ENCODE peak calls at places on chromosome X, in five cellular contexts. X is psoas muscle, R is PC-3, Z is SK-N-SH, G is AG04449. H is an unnamed sample.
A peak's percentile ranks its signal among the peaks of the same experiment; 100 is the strongest.

GRCh38 chrX:103310592-103311400 is at the start of gene BEX2:
- DNase-seq in Z (peak; percentile 89), R (peak; percentile 58), X (peak; percentile 42), G (no peak), H (peak; percentile 1)

GRCh38 chrX:31316340-31316991 is 244.6 kb upstream of the FTHL17 start:
- DNase-seq in Z (no peak), X (no peak), G (no peak), R (no peak), H (no peak)

GRCh38 chrX:12360389-12360788 is 222.1 kb downstream of the FRMPD4 start:
- DNase-seq in R (peak; percentile 78), Z (no peak), G (peak; percentile 46), X (no peak), H (peak; percentile 6)

GRCh38 chrX:74537011-74537390 is 77.4 kb downstream of the RLIM start:
- DNase-seq in Z (no peak), G (no peak), X (no peak), R (no peak), H (no peak)

GRCh38 chrX:43504394-43504793 is 151.7 kb upstream of the MAOA start:
- DNase-seq in R (no peak), X (no peak), G (no peak), Z (no peak), H (no peak)

GRCh38 chrX:108020631-108021030 is 24.2 kb upstream of the VSIG1 start:
- DNase-seq in X (no peak), G (no peak), Z (no peak), R (peak; percentile 54), H (no peak)

GRCh38 chrX:153495362-153495751 is 577 bp downstream of the BGN start:
- DNase-seq in X (peak; percentile 58), G (no peak), Z (no peak), R (no peak), H (no peak)

GRCh38 chrX:48956728-48957414 is 536 bp downstream of the OTUD5 start:
- DNase-seq in R (no peak), Z (no peak), X (peak; percentile 30), G (no peak), H (no peak)

GRCh38 chrX:43267652-43268051 is 388.4 kb upstream of the MAOA start:
- DNase-seq in G (no peak), R (no peak), X (no peak), Z (no peak), H (no peak)

GRCh38 chrX:129721414-129721813 is 17.4 kb upstream of the XPNPEP2 start:
- DNase-seq in R (no peak), Z (no peak), G (no peak), X (no peak), H (no peak)

GRCh38 chrX:103399744-103400143 is 23.4 kb downstream of the BEX3 start:
- DNase-seq in G (no peak), R (peak; percentile 78), X (no peak), Z (no peak), H (no peak)

GRCh38 chrX:100316987-100317386 is 93.1 kb downstream of the PCDH19 start:
- DNase-seq in G (no peak), X (no peak), Z (no peak), R (no peak), H (no peak)

GRCh38 chrX:10076765-10077164 is 80.0 kb upstream of the CLCN4 start:
- DNase-seq in R (no peak), Z (no peak), X (no peak), G (no peak), H (no peak)

GRCh38 chrX:8139713-8140112 is 31.4 kb downstream of the VCX2 start:
- DNase-seq in Z (no peak), G (no peak), R (peak; percentile 63), X (no peak), H (peak; percentile 1)

GRCh38 chrX:4382273-4382672 is 668.8 kb upstream of the PRKX start:
- DNase-seq in R (no peak), Z (no peak), X (no peak), G (no peak), H (no peak)

GRCh38 chrX:153564047-153564606 is 34.8 kb downstream of the CCNQ start:
- DNase-seq in X (peak; percentile 49), G (no peak), R (no peak), Z (no peak), H (no peak)

GRCh38 chrX:12153741-12154140 is 15.5 kb downstream of the FRMPD4 start:
- DNase-seq in X (no peak), R (no peak), Z (no peak), G (no peak), H (no peak)

GRCh38 chrX:49269768-49270248 is at the start of gene PPP1R3F:
- DNase-seq in R (no peak), G (no peak), Z (no peak), X (no peak), H (no peak)

GRCh38 chrX:121902463-121902862 is 855.1 kb downstream of the GLUD2 start:
- DNase-seq in Z (no peak), R (no peak), X (no peak), G (no peak), H (no peak)

GRCh38 chrX:38166478-38167083 is 54.1 kb downstream of the SRPX start:
- DNase-seq in X (no peak), G (no peak), R (peak; percentile 65), Z (peak; percentile 7), H (no peak)

GRCh38 chrX:10176121-10177003 is 19.6 kb downstream of the CLCN4 start:
- DNase-seq in R (no peak), Z (no peak), G (no peak), X (no peak), H (no peak)

GRCh38 chrX:50707376-50707775 is 106.6 kb downstream of the SHROOM4 start:
- DNase-seq in Z (no peak), X (no peak), G (no peak), R (peak; percentile 43), H (no peak)

GRCh38 chrX:74421181-74422028 is at the start of gene SLC16A2:
- DNase-seq in X (peak; percentile 67), G (no peak), Z (peak; percentile 86), R (peak; percentile 72), H (no peak)

GRCh38 chrX:130654409-130654970 is 248.5 kb downstream of the ENOX2 start:
- DNase-seq in R (no peak), G (peak; percentile 24), X (no peak), Z (peak; percentile 33), H (no peak)

GRCh38 chrX:73525928-73526690 is 36.9 kb upstream of the CHIC1 start:
- DNase-seq in R (no peak), G (no peak), X (no peak), Z (no peak), H (no peak)

GRCh38 chrX:1558761-1559468 is 21.9 kb upstream of the P2RY8 start:
- DNase-seq in Z (no peak), G (no peak), R (no peak), X (no peak), H (no peak)

GRCh38 chrX:106752101-106752678 is 25.7 kb downstream of the RNF128 start:
- DNase-seq in X (no peak), G (no peak), Z (no peak), R (peak; percentile 23), H (no peak)

GRCh38 chrX:789096-789495 is 158.5 kb downstream of the SHOX start:
- DNase-seq in R (no peak), X (no peak), G (no peak), Z (no peak), H (no peak)

GRCh38 chrX:3738489-3738888 is 25.0 kb upstream of the PRKX start:
- DNase-seq in X (no peak), Z (no peak), R (no peak), G (no peak), H (no peak)

GRCh38 chrX:153601511-153602110 is 2.7 kb upstream of the CCNQ start:
- DNase-seq in G (no peak), R (no peak), Z (no peak), X (no peak), H (no peak)

GRCh38 chrX:154918060-154918483 is 31.9 kb downstream of the F8A1 start:
- DNase-seq in X (peak; percentile 19), G (peak; percentile 36), Z (peak; percentile 65), R (peak; percentile 84), H (peak; percentile 20)

GRCh38 chrX:153396320-153397195 is 4.6 kb downstream of the PNMA6E start:
- DNase-seq in R (no peak), X (no peak), G (no peak), Z (no peak), H (no peak)

GRCh38 chrX:100911731-100912130 is 17.0 kb downstream of the XKRX start:
- DNase-seq in G (no peak), R (peak; percentile 60), X (no peak), Z (no peak), H (no peak)

GRCh38 chrX:1592863-1593201 is 1.4 kb downstream of the AKAP17A start:
- DNase-seq in R (no peak), Z (peak; percentile 44), G (no peak), X (no peak), H (no peak)

GRCh38 chrX:18886344-18887161 is 97.4 kb downstream of the PHKA2 start:
- DNase-seq in Z (peak; percentile 62), R (peak; percentile 70), X (peak; percentile 77), G (no peak), H (no peak)

GRCh38 chrX:148572332-148572731 is 71.9 kb downstream of the AFF2 start:
- DNase-seq in X (no peak), G (no peak), R (no peak), Z (no peak), H (no peak)

GRCh38 chrX:148577711-148578110 is 77.3 kb downstream of the AFF2 start:
- DNase-seq in R (no peak), G (no peak), X (no peak), Z (no peak), H (no peak)

GRCh38 chrX:148574247-148574973 is 74.0 kb downstream of the AFF2 start:
- DNase-seq in X (no peak), R (no peak), G (no peak), Z (no peak), H (peak; percentile 3)

GRCh38 chrX:148568763-148569162 is 68.3 kb downstream of the AFF2 start:
- DNase-seq in R (no peak), X (no peak), G (no peak), Z (no peak), H (no peak)

GRCh38 chrX:148573119-148573518 is 72.7 kb downstream of the AFF2 start:
- DNase-seq in X (no peak), Z (no peak), R (no peak), G (no peak), H (no peak)
- TF ChIP-seq CTCF in X (no peak), Z (no peak), R (no peak), G (no peak), H (no peak)

GRCh38 chrX:21963736-21964135 is 23.2 kb downstream of the SMS start:
- DNase-seq in G (no peak), X (no peak), Z (no peak), R (no peak), H (no peak)
- H3K4me3 ChIP-seq in G (no peak overlapping the region), X (no peak overlapping the region), Z (no peak overlapping the region), R (no peak overlapping the region), H (no peak overlapping the region)

GRCh38 chrX:40653535-40653934 is 6.2 kb upstream of the CXorf38 start:
- DNase-seq in G (no peak), Z (no peak), X (no peak), R (no peak), H (no peak)
- TF ChIP-seq CTCF in G (no peak), Z (no peak), X (no peak), R (no peak), H (no peak)

DNA sequence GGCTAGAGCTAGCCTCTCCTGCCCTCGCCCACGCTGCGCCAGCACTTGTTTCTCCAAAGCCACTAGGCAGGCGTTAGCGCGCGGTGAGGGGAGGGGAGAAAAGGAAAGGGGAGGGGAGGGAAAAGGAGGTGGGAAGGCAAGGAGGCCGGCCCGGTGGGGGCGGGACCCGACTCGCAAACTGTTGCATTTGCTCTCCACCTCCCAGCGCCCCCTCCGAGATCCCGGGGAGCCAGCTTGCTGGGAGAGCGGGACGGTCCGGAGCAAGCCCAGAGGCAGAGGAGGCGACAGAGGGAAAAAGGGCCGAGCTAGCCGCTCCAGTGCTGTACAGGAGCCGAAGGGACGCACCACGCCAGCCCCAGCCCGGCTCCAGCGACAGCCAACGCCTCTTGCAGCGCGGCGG is at the start of gene AR:
- DNase-seq in R (no peak), G (no peak), X (peak; percentile 74), Z (peak; percentile 5), H (no peak)
- H3K4me3 ChIP-seq in R (peak within 1 kb of the TSS; percentile 42), G (peak within 1 kb of the TSS; percentile 59), X (peak within 1 kb of the TSS; percentile 69), Z (no peak within 1 kb of the TSS), H (peak within 1 kb of the TSS; percentile 59)

H was measured in epithelial cell of proximal tubule.